ENCODE peak calls at places on chromosome 5, in six cellular contexts. Z is activated CD8-positive, alpha-beta T cell treated with anti-CD3 and anti-CD28 coated beads for 36 hours; T is astrocyte of the spinal cord; G is PC-3; W is CD4-positive, alpha-beta T cell; L is psoas muscle. E is an unnamed sample.

GRCh38 chr5:154857091-154857533 is 1.3 kb upstream of the CNOT8 start:
- DNase-seq in L (peak; percentile 86), G (peak; percentile 7), Z (peak; percentile 66), T (no peak), W (peak; percentile 45), E (no peak)

GRCh38 chr5:87308024-87308423 is 40.3 kb downstream of the RASA1 start:
- DNase-seq in L (no peak), W (no peak), Z (no peak), T (no peak), G (no peak), E (no peak)

GRCh38 chr5:111655169-111655924 is 101.6 kb downstream of the NREP start:
- DNase-seq in W (no peak), L (no peak), G (peak; percentile 15), T (peak; percentile 36), Z (no peak), E (no peak)

GRCh38 chr5:164346785-164347630 is 841.6 kb downstream of the MAT2B start:
- DNase-seq in G (no peak), T (no peak), Z (no peak), W (no peak), L (no peak), E (no peak)

GRCh38 chr5:5331838-5332237 is 90.6 kb upstream of the ICE1 start:
- DNase-seq in L (no peak), W (no peak), T (peak; percentile 57), Z (no peak), G (no peak), E (no peak)

GRCh38 chr5:59275170-59275536 is 618.4 kb downstream of the PDE4D start:
- DNase-seq in Z (no peak), W (no peak), L (no peak), G (no peak), T (no peak), E (no peak)

GRCh38 chr5:138655530-138656245 is 80.5 kb upstream of the HSPA9 start:
- DNase-seq in G (no peak), W (no peak), Z (no peak), T (no peak), L (no peak), E (no peak)

GRCh38 chr5:171137768-171138540 is 171.1 kb upstream of the TLX3 start:
- DNase-seq in T (peak; percentile 76), L (no peak), G (peak; percentile 75), W (no peak), Z (no peak), E (no peak)

GRCh38 chr5:105197531-105197930 is 1634.9 kb upstream of the NUDT12 start:
- DNase-seq in G (no peak), L (no peak), Z (no peak), T (no peak), W (no peak), E (no peak)

GRCh38 chr5:126780165-126780827 is 3.4 kb downstream of the LMNB1 start:
- DNase-seq in T (peak; percentile 81), W (peak; percentile 40), Z (peak; percentile 74), G (peak; percentile 72), L (no peak), E (no peak)

DNA sequence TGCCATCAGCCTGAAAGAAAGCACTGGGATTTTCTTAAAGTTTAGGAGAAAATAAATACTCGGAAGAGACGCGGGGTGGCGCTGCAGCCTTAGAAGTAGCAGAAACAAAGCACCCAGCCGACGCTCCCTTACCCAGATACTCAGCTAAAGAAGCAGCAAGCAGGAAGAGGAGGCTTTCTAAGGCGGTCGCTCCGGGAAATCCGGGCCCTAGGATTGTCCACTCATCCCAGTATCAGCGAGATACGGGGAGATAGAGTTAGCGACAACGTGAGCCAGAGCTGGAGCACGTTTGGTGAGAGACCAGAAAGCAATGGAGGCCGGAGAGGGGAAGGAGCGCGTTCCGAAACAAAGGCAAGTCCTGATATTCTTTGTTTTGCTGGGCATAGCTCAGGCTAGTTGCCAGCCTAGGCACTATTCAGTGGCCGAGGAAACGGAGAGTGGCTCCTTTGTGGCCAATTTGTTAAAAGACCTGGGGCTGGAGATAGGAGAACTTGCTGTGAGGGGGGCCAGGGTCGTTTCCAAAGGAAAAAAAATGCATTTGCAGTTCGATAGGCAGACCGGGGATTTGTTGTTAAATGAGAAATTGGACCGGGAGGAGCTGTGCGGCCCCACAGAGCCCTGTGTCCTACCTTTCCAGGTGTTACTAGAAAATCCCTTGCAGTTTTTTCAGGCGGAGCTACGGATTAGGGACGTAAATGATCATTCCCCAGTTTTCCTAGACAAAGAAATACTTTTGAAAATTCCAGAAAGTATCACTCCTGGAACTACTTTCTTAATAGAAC is at the start of gene PCDHB2:
- DNase-seq in T (peak; percentile 1), L (peak; percentile 39), Z (peak; percentile 25), G (peak; percentile 81), W (no peak), E (no peak)
- TF ChIP-seq CTCF in T (no peak), L (peak; percentile 25), Z (peak; percentile 41), G (peak; percentile 73), W (no peak), E (no peak)

DNA sequence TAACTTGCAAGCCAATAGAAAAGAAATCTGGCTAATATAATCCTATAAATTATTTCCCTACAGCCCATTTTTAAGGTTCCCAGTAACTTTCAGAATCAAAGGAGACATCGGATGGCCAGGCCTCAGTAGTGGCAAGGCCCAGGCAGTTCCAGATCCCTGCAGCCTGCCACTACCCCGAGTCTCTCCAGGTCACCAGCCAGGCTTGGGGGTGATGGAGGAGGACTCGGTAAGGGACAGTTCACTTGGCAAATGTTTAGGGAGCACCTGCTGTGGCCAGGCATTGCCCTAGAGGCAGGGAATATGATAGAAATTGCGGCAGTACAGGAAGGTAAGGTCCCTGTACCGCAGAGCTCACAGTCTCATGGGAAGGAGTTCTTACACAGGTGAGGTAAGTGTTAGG is 15.2 kb upstream of the LTC4S start:
- DNase-seq in L (no peak), W (no peak), Z (no peak), T (no peak), G (no peak), E (no peak)
- TF ChIP-seq CTCF in L (no peak), W (no peak), Z (no peak), T (no peak), G (no peak), E (no peak)

GRCh38 chr5:73314395-73315195 is 134.0 kb downstream of the FOXD1 start:
- DNase-seq in Z (no peak), W (no peak), G (peak; percentile 71), L (no peak), T (peak; percentile 80), E (no peak)

GRCh38 chr5:73311291-73312110 is 137.1 kb downstream of the FOXD1 start:
- DNase-seq in L (peak; percentile 72), W (no peak), T (peak; percentile 94), G (peak; percentile 47), Z (no peak), E (no peak)

GRCh38 chr5:73312872-73313510 is 135.6 kb downstream of the FOXD1 start:
- DNase-seq in G (no peak), Z (no peak), W (no peak), L (no peak), T (no peak), E (no peak)

GRCh38 chr5:73307645-73308346 is 134.8 kb downstream of the TMEM174 start:
- DNase-seq in L (no peak), Z (no peak), G (no peak), W (no peak), T (no peak), E (no peak)

GRCh38 chr5:73312146-73312871 is 136.3 kb downstream of the FOXD1 start:
- DNase-seq in T (peak; percentile 97), W (no peak), L (no peak), Z (peak; percentile 67), G (no peak), E (peak; percentile 31)
- TF ChIP-seq CTCF in T (peak; percentile 73), W (no peak), L (no peak), Z (no peak), G (no peak), E (no peak)

DNA sequence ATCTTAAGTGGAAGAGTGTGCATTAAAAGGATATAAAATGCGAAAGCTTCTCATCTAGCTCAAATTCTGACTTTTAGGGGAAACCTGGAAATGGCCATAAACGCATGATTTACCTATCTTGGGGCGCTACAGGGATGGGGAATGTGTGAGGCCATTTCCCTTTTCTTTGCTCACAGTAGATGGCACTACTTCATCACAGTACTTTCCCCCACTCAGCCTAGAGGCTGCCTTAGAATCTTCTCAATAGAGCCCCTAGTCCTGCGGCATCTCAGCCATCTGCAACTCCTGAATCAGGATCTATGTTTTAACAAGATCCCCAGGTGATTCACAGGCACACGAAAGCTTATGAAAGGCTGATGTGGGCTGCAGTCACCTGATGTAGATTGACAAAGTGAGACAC is 110.8 kb downstream of the LHFPL2 start:
- DNase-seq in Z (no peak), T (peak; percentile 66), W (no peak), G (peak; percentile 65), L (no peak), E (no peak)
- TF ChIP-seq CTCF in Z (no peak), T (peak; percentile 61), W (no peak), G (peak; percentile 62), L (peak; percentile 57), E (peak; percentile 5)

GRCh38 chr5:180618830-180619562 is 27.7 kb upstream of the SCGB3A1 start:
- DNase-seq in W (peak; percentile 33), Z (peak; percentile 55), G (no peak), T (peak; percentile 36), L (no peak), E (peak; percentile 73)
- TF ChIP-seq CTCF in W (no peak), Z (peak; percentile 50), G (peak; percentile 52), T (peak; percentile 54), L (no peak), E (peak; percentile 29)

GRCh38 chr5:134417707-134418106 is 6.0 kb upstream of the CDKN2AIPNL start:
- DNase-seq in Z (no peak), L (no peak), G (no peak), W (no peak), T (no peak), E (no peak)
- TF ChIP-seq CTCF in Z (no peak), L (no peak), G (no peak), W (no peak), T (no peak), E (no peak)